ENCODE peak calls at places on chromosomes 2 and 18, in seven cellular contexts. D is K562, A is HepG2, N is HCT116, K is H1, W is SK-N-SH, C is GM12878. G is an unnamed sample.

GRCh38 chr2:236281423-236281822 is 17.2 kb upstream of the ASB18 start:
- DNase-seq in D (no peak), A (no peak), N (no peak), K (no peak), W (no peak), C (no peak), G (no peak)

GRCh38 chr18:63949068-63949737 is at the start of gene HMSD:
- DNase-seq in D (peak; percentile 46), A (no peak), N (peak; percentile 43), K (peak; percentile 54), W (peak; percentile 56), C (peak; percentile 57), G (peak; percentile 15)

GRCh38 chr2:185787530-185788145 is 49.0 kb downstream of the FSIP2 start:
- DNase-seq in D (no peak), A (no peak), N (no peak), K (no peak), W (no peak), C (no peak), G (no peak)

GRCh38 chr18:73663581-73663980 is 484.1 kb downstream of the FBXO15 start:
- DNase-seq in D (no peak), A (no peak), N (no peak), K (no peak), W (no peak), C (no peak), G (no peak)

GRCh38 chr2:55047677-55048299 is 2.5 kb downstream of the RTN4 start:
- DNase-seq in D (no peak), A (peak; percentile 71), N (no peak), K (no peak), W (no peak), C (no peak), G (no peak)

GRCh38 chr2:142603761-142604160 is 273.7 kb upstream of the KYNU start:
- DNase-seq in D (no peak), A (no peak), N (no peak), K (no peak), W (no peak), C (no peak), G (no peak)

GRCh38 chr18:29594494-29594893 is 1417.6 kb upstream of the CDH2 start:
- DNase-seq in D (no peak), A (no peak), N (no peak), K (no peak), W (no peak), C (no peak), G (no peak)

GRCh38 chr18:48621815-48622555 is 83.2 kb downstream of the CTIF start:
- DNase-seq in D (no peak), A (no peak), N (no peak), K (no peak), W (no peak), C (no peak), G (no peak)

GRCh38 chr2:111673526-111673925 is 210.5 kb downstream of the ANAPC1 start:
- DNase-seq in D (no peak), A (peak; percentile 39), N (no peak), K (no peak), W (no peak), C (no peak), G (no peak)

GRCh38 chr2:228957075-228957474 is 314.0 kb downstream of the PID1 start:
- DNase-seq in D (no peak), A (no peak), N (no peak), K (no peak), W (no peak), C (no peak), G (no peak)

GRCh38 chr2:141187063-141187429 is 943.8 kb downstream of the LRP1B start:
- DNase-seq in D (no peak), A (no peak), N (no peak), K (no peak), W (no peak), C (no peak), G (no peak)

GRCh38 chr2:192286093-192286701 is 91.5 kb upstream of the TMEFF2 start:
- DNase-seq in D (no peak), A (peak; percentile 35), N (peak; percentile 31), K (no peak), W (peak; percentile 19), C (no peak), G (peak; percentile 22)

GRCh38 chr2:33931164-33931563 is 332.1 kb upstream of the FAM98A start:
- DNase-seq in D (no peak), A (no peak), N (no peak), K (no peak), W (no peak), C (no peak), G (no peak)

GRCh38 chr2:224884188-224884587 is 158.1 kb downstream of the DOCK10 start:
- DNase-seq in D (no peak), A (no peak), N (no peak), K (no peak), W (peak; percentile 36), C (no peak), G (no peak)

DNA sequence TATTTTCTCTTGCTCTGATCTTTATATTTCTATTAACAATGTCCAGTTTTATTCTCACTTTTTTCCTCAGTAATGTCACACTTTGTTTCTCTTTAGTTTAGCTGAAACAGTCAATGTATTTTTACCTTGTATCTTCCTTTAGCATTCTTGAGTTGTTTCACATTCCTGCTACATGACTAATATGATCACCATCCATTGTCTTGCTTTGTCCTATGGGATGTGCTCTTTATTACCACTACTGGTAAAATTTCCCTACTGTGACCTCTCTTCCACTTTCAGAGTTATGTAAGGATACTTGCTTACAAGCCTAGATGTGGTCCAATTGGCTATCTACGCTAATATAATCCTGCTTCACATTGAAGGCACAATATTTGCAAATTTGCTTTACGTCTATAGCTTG is 457.9 kb downstream of the PIK3C3 start:
- DNase-seq in D (no peak), A (peak; percentile 12), N (no peak), K (no peak), W (no peak), C (no peak), G (no peak)
- TF ChIP-seq YY1 in D (no peak), A (no peak), N (no peak), K (no peak), W (no peak), C (no peak), G (no peak)

GRCh38 chr2:71756280-71756906 is 303.0 kb downstream of the DYSF start:
- DNase-seq in D (no peak), A (no peak), N (no peak), K (no peak), W (no peak), C (no peak), G (no peak)

DNA sequence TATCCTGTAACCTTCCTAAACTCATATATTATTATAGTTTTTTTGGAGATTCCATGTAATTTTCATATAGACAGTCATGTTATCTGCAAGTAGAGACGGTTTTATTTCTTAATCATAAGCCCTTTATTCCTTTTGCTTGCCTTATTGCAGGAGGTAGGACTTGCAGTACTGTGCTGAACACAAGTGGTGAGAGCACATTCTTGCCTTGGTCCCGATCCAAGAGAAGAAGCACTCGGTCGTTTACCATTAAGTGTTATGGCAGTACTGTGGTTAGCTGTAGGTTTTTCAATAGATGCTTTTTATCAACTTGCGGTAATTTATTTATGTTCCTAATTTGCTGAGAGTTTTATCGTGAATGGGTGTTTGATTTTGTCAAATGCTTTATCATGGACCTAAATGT is 305.7 kb downstream of the DYSF start:
- DNase-seq in D (no peak), A (no peak), N (no peak), K (no peak), W (no peak), C (no peak), G (no peak)
- H3K9ac ChIP-seq in D (no peak overlapping the region), A (no peak overlapping the region), N (no peak overlapping the region), K (no peak overlapping the region), W (no peak overlapping the region), C (no peak overlapping the region), G (no peak overlapping the region)

DNA sequence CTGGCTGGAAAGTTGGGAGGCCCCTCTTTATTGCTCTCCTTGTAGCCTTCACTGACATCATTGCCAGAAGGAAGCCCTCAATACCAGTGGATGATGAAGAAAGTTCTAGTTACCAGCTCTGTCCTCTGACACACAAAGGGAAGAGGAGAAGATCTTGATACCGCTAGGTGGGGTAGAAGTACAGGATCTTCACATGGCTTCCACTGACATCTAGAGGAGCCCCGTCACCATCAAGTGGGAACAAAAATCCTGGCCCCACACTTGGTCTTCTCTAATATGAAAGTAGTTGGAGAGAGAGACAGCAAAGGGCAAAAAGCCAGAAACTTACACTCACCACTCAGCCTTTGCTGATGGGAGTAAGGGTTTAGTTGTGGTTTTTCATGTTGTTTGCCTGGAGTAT is 12.4 kb downstream of the XIRP2 start:
- DNase-seq in D (peak; percentile 4), A (peak; percentile 67), N (no peak), K (no peak), W (no peak), C (no peak), G (no peak)
- TF ChIP-seq YY1 in D (no peak), A (no peak), N (no peak), K (no peak), W (no peak), C (no peak), G (no peak)

GRCh38 chr2:98528349-98528748 is 80.0 kb downstream of the COA5 start:
- DNase-seq in D (no peak), A (no peak), N (no peak), K (no peak), W (no peak), C (no peak), G (no peak)

GRCh38 chr2:98520806-98521205 is 76.1 kb downstream of the INPP4A start:
- DNase-seq in D (no peak), A (no peak), N (no peak), K (no peak), W (no peak), C (no peak), G (no peak)

GRCh38 chr2:98522854-98523253 is 78.2 kb downstream of the INPP4A start:
- DNase-seq in D (no peak), A (no peak), N (no peak), K (no peak), W (no peak), C (no peak), G (no peak)

GRCh38 chr2:98521266-98521665 is 76.6 kb downstream of the INPP4A start:
- DNase-seq in D (no peak), A (no peak), N (no peak), K (no peak), W (no peak), C (no peak), G (no peak)

DNA sequence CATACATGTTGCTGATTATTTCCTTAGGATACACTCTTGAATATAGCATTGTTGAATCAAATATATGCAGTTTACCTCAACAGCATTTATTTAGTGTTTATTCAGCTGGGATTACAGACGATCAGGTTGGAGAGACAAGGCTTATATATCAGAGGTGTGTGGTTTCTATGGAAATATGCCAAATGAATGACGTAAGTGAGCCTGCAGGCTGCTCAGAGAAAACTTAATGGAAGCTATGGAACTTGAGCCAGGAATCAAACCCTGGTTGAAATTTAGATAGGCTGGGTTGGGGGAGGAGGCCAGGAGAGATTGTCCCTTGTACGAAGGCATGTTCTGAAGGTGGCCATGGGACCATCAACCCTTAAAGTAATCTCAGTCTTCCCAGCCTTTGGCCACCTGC is 79.5 kb downstream of the INPP4A start:
- DNase-seq in D (no peak), A (no peak), N (no peak), K (no peak), W (no peak), C (no peak), G (no peak)
- H3K9ac ChIP-seq in D (no peak overlapping the region), A (no peak overlapping the region), N (no peak overlapping the region), K (no peak overlapping the region), W (no peak overlapping the region), C (no peak overlapping the region), G (no peak overlapping the region)

GRCh38 chr2:183164111-183165015 is 40.1 kb downstream of the NUP35 start:
- DNase-seq in D (no peak), A (no peak), N (no peak), K (no peak), W (no peak), C (no peak), G (no peak)
- TF ChIP-seq YY1 in D (no peak), A (no peak), N (no peak), K (no peak), W (no peak), C (no peak), G (no peak)